ENCODE peak calls at places on chromosomes 5 and 9, in six cellular contexts. X is Calu3; D is foreskin keratinocyte; B is left ventricle myocardium inferior; C is CD8-positive, alpha-beta T cell; T is epithelial cell of esophagus. W is an unnamed sample.

GRCh38 chr9:133935328-133936040 is 56.6 kb downstream of the VAV2 start:
- DNase-seq in T (no peak), B (peak; percentile 78), X (no peak), C (no peak), D (no peak), W (peak; percentile 83)

GRCh38 chr5:61467766-61468482 is 135.9 kb downstream of the ZSWIM6 start:
- DNase-seq in C (no peak), B (no peak), X (no peak), T (no peak), D (peak; percentile 9), W (no peak)

GRCh38 chr9:706606-707451 is 134.7 kb upstream of the DMRT1 start:
- DNase-seq in C (no peak), T (peak; percentile 53), B (peak; percentile 62), X (peak; percentile 66), D (peak; percentile 57), W (peak; percentile 79)

GRCh38 chr5:148687427-148687826 is 33.1 kb upstream of the HTR4 start:
- DNase-seq in C (no peak), T (peak; percentile 62), B (no peak), D (peak; percentile 50), X (peak; percentile 42), W (no peak)

GRCh38 chr9:18410983-18411382 is 63.0 kb upstream of the ADAMTSL1 start:
- DNase-seq in B (no peak), D (no peak), C (no peak), T (no peak), X (no peak), W (no peak)

GRCh38 chr9:38294561-38294960 is 97.9 kb upstream of the ALDH1B1 start:
- DNase-seq in T (no peak), D (no peak), B (no peak), C (no peak), X (no peak), W (no peak)

GRCh38 chr5:112738180-112738560 is 485 bp downstream of the APC start:
- DNase-seq in C (no peak), D (peak; percentile 3), B (no peak), X (peak; percentile 11), T (no peak), W (no peak)

GRCh38 chr5:111703662-111704061 is 53.3 kb downstream of the NREP start:
- DNase-seq in C (no peak), T (no peak), D (no peak), X (no peak), B (no peak), W (no peak)

GRCh38 chr9:133991964-133992779 is at the start of gene VAV2:
- DNase-seq in B (peak; percentile 75), X (peak; percentile 56), T (peak; percentile 60), D (peak; percentile 20), C (no peak), W (peak; percentile 94)

GRCh38 chr5:1010641-1011046 is 2.0 kb downstream of the NKD2 start:
- DNase-seq in X (no peak), B (peak; percentile 17), T (no peak), C (no peak), D (no peak), W (peak; percentile 20)

GRCh38 chr9:135222991-135223760 is 135.7 kb downstream of the OLFM1 start:
- DNase-seq in T (no peak), D (no peak), B (no peak), X (no peak), C (no peak), W (no peak)

GRCh38 chr5:84437673-84438315 is 53.1 kb upstream of the EDIL3 start:
- DNase-seq in B (no peak), X (peak; percentile 16), C (no peak), T (peak; percentile 77), D (peak; percentile 78), W (no peak)

GRCh38 chr5:149936044-149936699 is 8.4 kb downstream of the PDE6A start:
- DNase-seq in D (no peak), X (no peak), B (no peak), T (no peak), C (no peak), W (no peak)

GRCh38 chr5:32794086-32794485 is 83.0 kb downstream of the NPR3 start:
- DNase-seq in C (no peak), T (peak; percentile 43), B (no peak), D (no peak), X (peak; percentile 18), W (no peak)

GRCh38 chr9:125025584-125025983 is 84.7 kb upstream of the GOLGA1 start:
- DNase-seq in X (no peak), B (no peak), C (no peak), T (peak; percentile 9), D (peak; percentile 32), W (no peak)

GRCh38 chr5:71973563-71973962 is 133.7 kb upstream of the MAP1B start:
- DNase-seq in B (no peak), D (no peak), C (no peak), T (no peak), X (no peak), W (no peak)

GRCh38 chr5:139377226-139377625 is 5.9 kb downstream of the SLC23A1 start:
- DNase-seq in T (no peak), C (no peak), D (no peak), X (no peak), B (no peak), W (no peak)

GRCh38 chr9:113219972-113220371 is 1.1 kb downstream of the FKBP15 start:
- DNase-seq in B (no peak), D (no peak), C (no peak), T (peak; percentile 33), X (no peak), W (no peak)

DNA sequence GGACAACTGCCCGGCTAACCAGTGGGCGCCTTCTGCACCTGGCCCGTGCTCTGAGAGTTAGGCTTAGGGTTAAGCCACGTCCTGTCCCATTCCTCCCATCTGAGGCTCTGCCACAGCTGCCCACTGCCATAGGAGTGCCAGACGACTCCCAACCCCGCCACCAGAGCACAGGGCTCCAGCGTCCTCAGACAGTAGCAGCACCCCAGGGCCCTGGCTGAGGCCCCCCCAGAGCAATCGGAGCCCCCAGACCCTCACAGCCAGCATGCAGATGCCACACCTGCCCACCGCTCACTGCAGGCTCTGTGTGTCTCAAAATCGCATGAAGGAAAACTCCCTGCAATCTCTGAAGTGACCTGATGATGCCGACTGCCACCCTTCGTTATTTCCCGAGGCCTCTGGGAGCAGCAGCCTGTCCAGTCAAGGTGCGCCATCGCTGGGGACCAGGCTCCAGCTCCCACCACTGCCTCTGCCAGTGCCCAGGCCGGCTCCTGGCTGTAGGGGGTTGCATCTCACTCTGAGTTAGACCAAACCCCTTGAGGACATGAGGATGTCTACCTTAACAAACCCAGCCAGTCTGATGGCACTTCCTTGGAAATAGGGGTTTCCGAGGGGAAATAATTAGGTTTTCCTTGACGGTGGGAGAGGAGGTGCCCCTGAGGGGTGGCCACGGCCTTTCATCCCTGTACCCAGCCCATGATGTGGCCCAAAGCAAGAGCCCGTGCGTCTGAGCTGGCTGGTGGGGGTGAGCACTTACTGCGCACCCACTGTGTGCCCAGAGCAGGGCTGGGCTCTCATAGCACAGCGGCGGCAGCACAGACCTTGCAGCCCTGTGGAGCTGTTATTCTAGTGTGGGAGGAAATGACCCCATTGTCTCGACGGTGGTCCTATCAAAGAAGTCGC is 58.0 kb upstream of the RNF130 start:
- DNase-seq in X (no peak), T (no peak), C (no peak), D (no peak), B (no peak), W (peak; percentile 65)
- TF ChIP-seq CTCF in X (no peak), T (no peak), C (no peak), D (no peak), B (no peak), W (no peak)

GRCh38 chr9:34337404-34337803 is 8.0 kb downstream of the NUDT2 start:
- DNase-seq in C (no peak), T (peak; percentile 13), X (no peak), D (no peak), B (no peak), W (no peak)
- TF ChIP-seq CTCF in C (no peak), T (peak; percentile 15), X (no peak), D (peak; percentile 44), B (no peak), W (no peak)

GRCh38 chr9:102950341-102950740 is 44.8 kb upstream of the CYLC2 start:
- DNase-seq in X (no peak), B (no peak), C (no peak), T (no peak), D (no peak), W (no peak)
- TF ChIP-seq CTCF in X (no peak), B (no peak), C (no peak), T (no peak), D (no peak), W (no peak)

GRCh38 chr5:57780959-57781325 is 298.3 kb upstream of the ACTBL2 start:
- DNase-seq in C (no peak), T (no peak), X (no peak), B (no peak), D (no peak), W (no peak)

GRCh38 chr5:57785946-57786345 is 303.3 kb upstream of the ACTBL2 start:
- DNase-seq in B (no peak), X (no peak), C (no peak), T (no peak), D (no peak), W (no peak)

GRCh38 chr5:57784106-57784505 is 301.5 kb upstream of the ACTBL2 start:
- DNase-seq in D (peak; percentile 48), C (no peak), X (no peak), B (no peak), T (peak; percentile 87), W (no peak)

GRCh38 chr5:57780306-57780958 is 297.8 kb upstream of the ACTBL2 start:
- DNase-seq in T (no peak), D (no peak), X (no peak), B (peak; percentile 25), C (no peak), W (no peak)

DNA sequence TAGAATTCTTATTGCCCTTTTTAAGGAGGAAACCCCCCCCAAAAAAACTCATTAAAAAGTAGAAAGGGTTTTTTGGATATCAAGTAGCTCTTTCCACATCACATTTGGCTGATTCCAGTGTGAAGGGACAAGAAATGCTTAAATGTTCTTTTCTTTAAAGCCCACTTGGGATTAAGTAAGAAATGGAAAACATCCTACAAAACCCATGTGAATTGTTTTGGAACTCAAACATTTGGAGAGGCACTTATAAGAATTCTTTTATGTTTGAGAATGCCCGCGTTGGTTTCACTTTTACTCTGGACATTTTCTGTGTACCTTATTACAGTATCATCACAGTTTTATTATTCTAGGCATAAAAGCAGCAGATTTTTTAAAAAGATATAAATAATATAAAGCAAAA is 301.1 kb upstream of the ACTBL2 start:
- DNase-seq in B (no peak), T (no peak), X (no peak), C (no peak), D (no peak), W (no peak)
- TF ChIP-seq CTCF in B (no peak), T (no peak), X (no peak), C (no peak), D (no peak), W (no peak)

GRCh38 chr5:181173027-181173419 is 25.6 kb downstream of the OR2V2 start:
- DNase-seq in D (no peak), T (peak; percentile 72), C (no peak), B (no peak), X (no peak), W (no peak)
- TF ChIP-seq CTCF in D (no peak), T (peak; percentile 68), C (no peak), B (no peak), X (no peak), W (no peak)

W was measured in upper lobe of left lung.